ENCODE peak calls at places on chromosomes 2 and 18, in six cellular contexts. B is neural progenitor cell; Y is CD4-positive, alpha-beta T cell; X is HFFc6; Z is right atrium auricular region; F is osteoblast. V is an unnamed sample.

GRCh38 chr2:132477962-132478361 is 61.4 kb downstream of the GPR39 start:
- DNase-seq in Z (no peak), F (no peak), Y (no peak), X (peak; percentile 61), B (no peak), V (no peak)

GRCh38 chr18:35054401-35054800 is 13.2 kb downstream of the MAPRE2 start:
- DNase-seq in B (no peak), Z (no peak), Y (no peak), F (no peak), X (no peak), V (no peak)

GRCh38 chr2:10123281-10123680 is 742 bp downstream of the RRM2 start:
- DNase-seq in F (no peak), B (peak; percentile 24), Z (no peak), Y (no peak), X (no peak), V (no peak)

GRCh38 chr2:226766352-226767055 is 33.1 kb downstream of the IRS1 start:
- DNase-seq in B (no peak), X (peak; percentile 61), Y (no peak), F (no peak), Z (no peak), V (no peak)

GRCh38 chr2:97871096-97871780 is 124.5 kb downstream of the TMEM131 start:
- DNase-seq in B (no peak), X (peak; percentile 77), F (peak; percentile 71), Y (no peak), Z (no peak), V (no peak)

GRCh38 chr18:23890589-23890988 is 124.0 kb upstream of the TTC39C start:
- DNase-seq in X (peak; percentile 57), Z (no peak), Y (no peak), B (no peak), F (no peak), V (no peak)

GRCh38 chr2:200417389-200417788 is 92.5 kb downstream of the KCTD18 start:
- DNase-seq in Y (no peak), B (peak; percentile 6), X (no peak), Z (no peak), F (no peak), V (no peak)

GRCh38 chr2:27351802-27352598 is 4.6 kb downstream of the GTF3C2 start:
- DNase-seq in Y (no peak), X (no peak), Z (no peak), B (no peak), F (no peak), V (no peak)

GRCh38 chr2:238401539-238401938 is 25.2 kb upstream of the ASB1 start:
- DNase-seq in X (no peak), Y (no peak), F (no peak), Z (no peak), B (no peak), V (no peak)

GRCh38 chr18:71221405-71221804 is 932.6 kb downstream of the SOCS6 start:
- DNase-seq in X (no peak), B (no peak), Y (no peak), Z (no peak), F (no peak), V (no peak)

GRCh38 chr18:37846996-37847395 is 281.4 kb upstream of the CELF4 start:
- DNase-seq in F (no peak), X (no peak), Y (no peak), Z (no peak), B (no peak), V (no peak)

GRCh38 chr2:63819765-63820717 is 21.7 kb upstream of the UGP2 start:
- DNase-seq in Y (no peak), B (no peak), X (no peak), Z (peak; percentile 76), F (no peak), V (no peak)

GRCh38 chr2:63821396-63821795 is 20.3 kb upstream of the UGP2 start:
- DNase-seq in Z (no peak), F (no peak), Y (no peak), B (no peak), X (no peak), V (no peak)

GRCh38 chr2:63819256-63819655 is 22.4 kb upstream of the UGP2 start:
- DNase-seq in F (no peak), Y (no peak), B (no peak), X (no peak), Z (no peak), V (no peak)

GRCh38 chr2:63822478-63822877 is 19.2 kb upstream of the UGP2 start:
- DNase-seq in Z (no peak), F (no peak), X (no peak), Y (no peak), B (no peak), V (no peak)

DNA sequence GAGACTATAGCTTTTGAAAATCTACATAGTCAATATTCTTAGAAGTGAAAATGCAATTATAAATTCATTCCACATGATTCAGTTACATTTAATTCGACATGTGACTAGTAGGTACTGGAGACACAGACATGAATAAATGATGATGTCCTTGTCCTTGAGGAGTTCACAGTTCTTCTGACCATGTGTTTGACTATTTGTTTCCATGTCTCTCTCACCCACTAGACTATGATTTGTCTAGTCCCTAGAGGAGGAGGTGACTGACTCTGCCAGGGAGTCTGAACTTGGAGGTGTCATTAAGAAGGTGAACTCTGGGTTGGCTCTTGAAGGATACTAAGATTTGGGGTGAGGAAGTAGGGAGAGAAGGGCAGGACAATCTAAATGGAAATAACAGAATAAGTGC is 20.7 kb upstream of the UGP2 start:
- DNase-seq in B (no peak), X (no peak), F (no peak), Z (no peak), Y (no peak), V (no peak)
- TF ChIP-seq CTCF in B (no peak), X (no peak), F (no peak), Z (no peak), Y (no peak), V (no peak)

GRCh38 chr2:35871672-35872071 is 483.9 kb upstream of the CRIM1 start:
- DNase-seq in B (no peak), F (no peak), X (no peak), Z (no peak), Y (no peak), V (no peak)

DNA sequence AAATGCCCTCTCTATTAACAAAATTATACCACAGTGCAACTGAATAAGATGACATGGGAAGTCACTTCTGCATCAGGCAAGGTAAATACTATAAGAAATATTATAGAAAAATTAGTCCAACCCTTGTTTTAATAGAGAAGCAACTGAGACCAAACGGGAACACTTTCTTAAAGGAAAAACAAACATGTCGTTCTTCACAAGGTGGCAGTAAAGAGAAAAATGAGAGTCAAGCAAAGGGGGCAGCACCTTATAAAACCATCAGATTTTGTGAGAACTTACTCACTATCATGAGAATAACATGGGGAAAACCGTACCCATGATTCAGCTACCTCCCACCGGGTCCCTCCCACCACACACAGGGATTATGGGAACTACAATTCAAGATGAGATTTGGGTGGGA is 481.7 kb upstream of the CRIM1 start:
- DNase-seq in Z (no peak), Y (no peak), B (no peak), X (no peak), F (no peak), V (no peak)
- TF ChIP-seq CTCF in Z (no peak), Y (no peak), B (peak; percentile 34), X (peak; percentile 12), F (no peak), V (no peak)

DNA sequence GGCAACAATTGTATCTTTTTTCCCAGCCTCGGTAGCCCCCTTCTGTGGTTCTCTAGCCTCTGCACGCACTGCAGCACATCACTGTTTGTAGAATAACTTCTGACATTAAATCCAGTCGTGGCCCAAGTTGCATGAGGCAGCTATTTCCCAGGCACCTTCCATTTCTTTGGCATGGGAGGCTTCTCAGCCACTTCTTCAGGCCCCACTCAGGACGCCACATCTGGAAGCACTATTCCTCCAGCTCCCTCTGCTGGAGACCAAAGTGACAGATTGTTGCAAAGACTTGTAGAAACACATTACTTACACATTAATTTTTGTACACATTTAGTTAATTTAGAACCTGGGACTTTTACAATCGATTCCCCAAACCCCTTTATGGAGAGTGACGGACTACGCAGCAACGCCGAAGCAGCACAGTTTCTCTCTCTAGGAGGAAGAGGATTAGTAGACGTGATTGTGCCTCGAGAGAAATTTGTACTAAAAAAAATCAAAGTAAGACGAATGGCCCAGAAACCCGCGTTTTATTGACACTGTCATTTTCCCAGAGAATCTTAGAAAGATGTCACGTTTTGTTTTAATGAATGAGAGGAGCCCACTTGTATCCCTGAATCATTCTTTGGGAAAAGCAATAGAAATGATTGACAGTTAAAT is 57.8 kb upstream of the RGPD5 start:
- DNase-seq in X (peak; percentile 59), Z (peak; percentile 76), B (peak; percentile 69), F (peak; percentile 78), Y (no peak), V (peak; percentile 84)
- TF ChIP-seq CTCF in X (peak; percentile 89), Z (peak; percentile 63), B (peak; percentile 78), F (peak; percentile 77), Y (peak; percentile 23), V (peak; percentile 87)

GRCh38 chr18:74063023-74063422 is 84.6 kb downstream of the FBXO15 start:
- DNase-seq in Y (no peak), Z (no peak), X (no peak), B (no peak), F (no peak), V (no peak)
- TF ChIP-seq CTCF in Y (no peak), Z (no peak), X (peak; percentile 20), B (peak; percentile 18), F (no peak), V (no peak)

GRCh38 chr2:34403512-34403911 is 804.4 kb upstream of the FAM98A start:
- DNase-seq in B (no peak), Z (no peak), Y (no peak), F (no peak), X (no peak), V (no peak)
- TF ChIP-seq CTCF in B (no peak), Z (no peak), Y (no peak), F (no peak), X (no peak), V (no peak)

DNA sequence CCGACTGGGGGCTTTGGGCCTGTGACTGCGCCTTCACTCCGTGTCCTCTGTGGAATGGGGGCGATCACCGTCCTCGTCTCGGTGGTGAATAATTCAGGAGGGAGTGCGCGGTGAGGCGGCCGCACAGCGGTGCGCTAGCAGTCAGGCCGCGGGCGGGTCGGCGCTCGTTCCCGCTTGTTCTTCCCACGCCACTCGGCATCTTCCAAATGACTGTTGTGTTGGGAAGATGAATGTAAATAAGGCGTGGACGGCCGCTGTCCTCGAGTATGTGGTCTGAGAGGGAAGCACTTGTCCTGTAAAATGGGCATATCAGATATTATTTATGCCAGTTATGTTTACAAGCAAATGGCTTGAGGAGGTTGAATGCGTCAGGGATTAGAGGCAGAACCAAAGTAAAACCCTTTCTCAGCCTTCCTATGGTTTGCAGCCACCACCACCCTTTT is 607 bp upstream of the VPS4B start:
- DNase-seq in Y (no peak), B (no peak), X (no peak), Z (no peak), F (peak; percentile 88), V (peak; percentile 86)
- TF ChIP-seq CTCF in Y (no peak), B (peak; percentile 35), X (peak; percentile 39), Z (no peak), F (no peak), V (peak; percentile 26)

V was measured in osteocyte.